ENCODE peak calls at places on chromosomes 2 and 18, in ten cellular contexts. One of them, this sample, is unnamed.

GRCh38 chr2:10981941-10982381 is 70.2 kb downstream of the KCNF1 start:
- DNase-seq in aorta: no peak
- DNase-seq in CD8-positive, alpha-beta T cell: no peak
- DNase-seq in effector memory CD4-positive, alpha-beta T cell: no peak
- DNase-seq in tibial nerve: no peak
- DNase-seq in K562: no peak
- DNase-seq in upper lobe of right lung: no peak
- DNase-seq in heart right ventricle: peak; percentile 63
- DNase-seq in colonic mucosa: no peak
- DNase-seq in PC-9: no peak
- DNase-seq in this sample: no peak

GRCh38 chr2:44952143-44952805 is 10.8 kb downstream of the SIX3 start:
- DNase-seq in aorta: no peak
- DNase-seq in CD8-positive, alpha-beta T cell: no peak
- DNase-seq in effector memory CD4-positive, alpha-beta T cell: no peak
- DNase-seq in tibial nerve: no peak
- DNase-seq in K562: peak; percentile 75
- DNase-seq in upper lobe of right lung: no peak
- DNase-seq in heart right ventricle: no peak
- DNase-seq in colonic mucosa: no peak
- DNase-seq in PC-9: peak; percentile 74
- DNase-seq in this sample: peak; percentile 74

GRCh38 chr2:46701152-46701551 is 214.5 kb downstream of the MCFD2 start:
- DNase-seq in aorta: no peak
- DNase-seq in CD8-positive, alpha-beta T cell: no peak
- DNase-seq in effector memory CD4-positive, alpha-beta T cell: no peak
- DNase-seq in tibial nerve: no peak
- DNase-seq in K562: no peak
- DNase-seq in upper lobe of right lung: no peak
- DNase-seq in heart right ventricle: no peak
- DNase-seq in colonic mucosa: no peak
- DNase-seq in PC-9: no peak
- DNase-seq in this sample: no peak

GRCh38 chr2:211812587-211812986 is 726.0 kb downstream of the ERBB4 start:
- DNase-seq in aorta: no peak
- DNase-seq in CD8-positive, alpha-beta T cell: no peak
- DNase-seq in effector memory CD4-positive, alpha-beta T cell: no peak
- DNase-seq in tibial nerve: no peak
- DNase-seq in K562: no peak
- DNase-seq in upper lobe of right lung: no peak
- DNase-seq in heart right ventricle: no peak
- DNase-seq in colonic mucosa: no peak
- DNase-seq in PC-9: no peak
- DNase-seq in this sample: no peak

GRCh38 chr2:46977899-46978298 is 62.3 kb upstream of the MCFD2 start:
- DNase-seq in aorta: no peak
- DNase-seq in CD8-positive, alpha-beta T cell: no peak
- DNase-seq in effector memory CD4-positive, alpha-beta T cell: no peak
- DNase-seq in tibial nerve: no peak
- DNase-seq in K562: no peak
- DNase-seq in upper lobe of right lung: no peak
- DNase-seq in heart right ventricle: no peak
- DNase-seq in colonic mucosa: no peak
- DNase-seq in PC-9: no peak
- DNase-seq in this sample: no peak

GRCh38 chr18:74768096-74768495 is 170.4 kb downstream of the ZNF407 start:
- DNase-seq in aorta: no peak
- DNase-seq in CD8-positive, alpha-beta T cell: no peak
- DNase-seq in effector memory CD4-positive, alpha-beta T cell: no peak
- DNase-seq in tibial nerve: no peak
- DNase-seq in K562: no peak
- DNase-seq in upper lobe of right lung: no peak
- DNase-seq in heart right ventricle: no peak
- DNase-seq in colonic mucosa: no peak
- DNase-seq in PC-9: no peak
- DNase-seq in this sample: no peak

GRCh38 chr2:69975853-69976462 is 14.5 kb upstream of the ASPRV1 start:
- DNase-seq in aorta: no peak
- DNase-seq in CD8-positive, alpha-beta T cell: no peak
- DNase-seq in effector memory CD4-positive, alpha-beta T cell: no peak
- DNase-seq in tibial nerve: no peak
- DNase-seq in K562: peak; percentile 85
- DNase-seq in upper lobe of right lung: no peak
- DNase-seq in heart right ventricle: no peak
- DNase-seq in colonic mucosa: no peak
- DNase-seq in PC-9: no peak
- DNase-seq in this sample: peak; percentile 53

GRCh38 chr2:128311755-128312341 is 6.8 kb downstream of the HS6ST1 start:
- DNase-seq in aorta: no peak
- DNase-seq in CD8-positive, alpha-beta T cell: peak; percentile 45
- DNase-seq in effector memory CD4-positive, alpha-beta T cell: no peak
- DNase-seq in tibial nerve: no peak
- DNase-seq in K562: no peak
- DNase-seq in upper lobe of right lung: no peak
- DNase-seq in heart right ventricle: no peak
- DNase-seq in colonic mucosa: peak; percentile 16
- DNase-seq in PC-9: no peak
- DNase-seq in this sample: peak; percentile 49

GRCh38 chr2:142951190-142952007 is 73.9 kb downstream of the KYNU start:
- DNase-seq in aorta: no peak
- DNase-seq in CD8-positive, alpha-beta T cell: no peak
- DNase-seq in effector memory CD4-positive, alpha-beta T cell: no peak
- DNase-seq in tibial nerve: no peak
- DNase-seq in K562: no peak
- DNase-seq in upper lobe of right lung: no peak
- DNase-seq in heart right ventricle: no peak
- DNase-seq in colonic mucosa: no peak
- DNase-seq in PC-9: no peak
- DNase-seq in this sample: no peak

GRCh38 chr2:142957143-142957542 is 79.7 kb downstream of the KYNU start:
- DNase-seq in aorta: no peak
- DNase-seq in CD8-positive, alpha-beta T cell: no peak
- DNase-seq in effector memory CD4-positive, alpha-beta T cell: no peak
- DNase-seq in tibial nerve: no peak
- DNase-seq in K562: no peak
- DNase-seq in upper lobe of right lung: no peak
- DNase-seq in heart right ventricle: no peak
- DNase-seq in colonic mucosa: no peak
- DNase-seq in PC-9: no peak
- DNase-seq in this sample: no peak

GRCh38 chr2:142952018-142952417 is 74.6 kb downstream of the KYNU start:
- DNase-seq in aorta: no peak
- DNase-seq in CD8-positive, alpha-beta T cell: no peak
- DNase-seq in effector memory CD4-positive, alpha-beta T cell: no peak
- DNase-seq in tibial nerve: no peak
- DNase-seq in K562: no peak
- DNase-seq in upper lobe of right lung: no peak
- DNase-seq in heart right ventricle: no peak
- DNase-seq in colonic mucosa: no peak
- DNase-seq in PC-9: no peak
- DNase-seq in this sample: no peak

GRCh38 chr2:142954488-142954887 is 77.0 kb downstream of the KYNU start:
- DNase-seq in aorta: no peak
- DNase-seq in CD8-positive, alpha-beta T cell: no peak
- DNase-seq in effector memory CD4-positive, alpha-beta T cell: no peak
- DNase-seq in tibial nerve: no peak
- DNase-seq in K562: no peak
- DNase-seq in upper lobe of right lung: no peak
- DNase-seq in heart right ventricle: no peak
- DNase-seq in colonic mucosa: no peak
- DNase-seq in PC-9: no peak
- DNase-seq in this sample: no peak

GRCh38 chr2:142952793-142953192 is 75.3 kb downstream of the KYNU start:
- DNase-seq in aorta: no peak
- DNase-seq in CD8-positive, alpha-beta T cell: no peak
- DNase-seq in effector memory CD4-positive, alpha-beta T cell: no peak
- DNase-seq in tibial nerve: no peak
- DNase-seq in K562: no peak
- DNase-seq in upper lobe of right lung: no peak
- DNase-seq in heart right ventricle: no peak
- DNase-seq in colonic mucosa: no peak
- DNase-seq in PC-9: no peak
- DNase-seq in this sample: no peak
- H3K4me1 ChIP-seq in aorta: no peaks in the 10 kb centered on the region
- H3K4me1 ChIP-seq in CD8-positive, alpha-beta T cell: no peaks in the 10 kb centered on the region
- H3K4me1 ChIP-seq in effector memory CD4-positive, alpha-beta T cell: no peaks in the 10 kb centered on the region
- H3K4me1 ChIP-seq in tibial nerve: no peaks in the 10 kb centered on the region
- H3K4me1 ChIP-seq in K562: no peaks in the 10 kb centered on the region
- H3K4me1 ChIP-seq in upper lobe of right lung: no peaks in the 10 kb centered on the region
- H3K4me1 ChIP-seq in heart right ventricle: no peaks in the 10 kb centered on the region
- H3K4me1 ChIP-seq in colonic mucosa: no peaks in the 10 kb centered on the region
- H3K4me1 ChIP-seq in PC-9: no peaks in the 10 kb centered on the region
- H3K4me1 ChIP-seq in this sample: no peaks in the 10 kb centered on the region

GRCh38 chr18:72160504-72161445 is 383.4 kb downstream of the CBLN2 start:
- DNase-seq in aorta: no peak
- DNase-seq in CD8-positive, alpha-beta T cell: no peak
- DNase-seq in effector memory CD4-positive, alpha-beta T cell: no peak
- DNase-seq in tibial nerve: no peak
- DNase-seq in K562: no peak
- DNase-seq in upper lobe of right lung: no peak
- DNase-seq in heart right ventricle: no peak
- DNase-seq in colonic mucosa: no peak
- DNase-seq in PC-9: no peak
- DNase-seq in this sample: no peak
- H3K27ac ChIP-seq in aorta: no peak overlapping the region
- H3K27ac ChIP-seq in CD8-positive, alpha-beta T cell: no peak overlapping the region
- H3K27ac ChIP-seq in effector memory CD4-positive, alpha-beta T cell: no peak overlapping the region
- H3K27ac ChIP-seq in tibial nerve: no peak overlapping the region
- H3K27ac ChIP-seq in K562: no peak overlapping the region
- H3K27ac ChIP-seq in upper lobe of right lung: no peak overlapping the region
- H3K27ac ChIP-seq in heart right ventricle: no peak overlapping the region
- H3K27ac ChIP-seq in colonic mucosa: no peak overlapping the region
- H3K27ac ChIP-seq in PC-9: no peak overlapping the region
- H3K27ac ChIP-seq in this sample: no peak overlapping the region

GRCh38 chr2:31080361-31080760 is 57.9 kb downstream of the GALNT14 start:
- DNase-seq in aorta: no peak
- DNase-seq in CD8-positive, alpha-beta T cell: no peak
- DNase-seq in effector memory CD4-positive, alpha-beta T cell: no peak
- DNase-seq in tibial nerve: no peak
- DNase-seq in K562: no peak
- DNase-seq in upper lobe of right lung: no peak
- DNase-seq in heart right ventricle: no peak
- DNase-seq in colonic mucosa: no peak
- DNase-seq in PC-9: no peak
- DNase-seq in this sample: no peak

GRCh38 chr2:31079665-31080064 is 58.6 kb downstream of the GALNT14 start:
- DNase-seq in aorta: no peak
- DNase-seq in CD8-positive, alpha-beta T cell: no peak
- DNase-seq in effector memory CD4-positive, alpha-beta T cell: no peak
- DNase-seq in tibial nerve: no peak
- DNase-seq in K562: peak; percentile 55
- DNase-seq in upper lobe of right lung: no peak
- DNase-seq in heart right ventricle: no peak
- DNase-seq in colonic mucosa: no peak
- DNase-seq in PC-9: no peak
- DNase-seq in this sample: peak; percentile 42

GRCh38 chr2:31083204-31083993 is 54.8 kb downstream of the GALNT14 start:
- DNase-seq in aorta: no peak
- DNase-seq in CD8-positive, alpha-beta T cell: no peak
- DNase-seq in effector memory CD4-positive, alpha-beta T cell: no peak
- DNase-seq in tibial nerve: no peak
- DNase-seq in K562: no peak
- DNase-seq in upper lobe of right lung: no peak
- DNase-seq in heart right ventricle: no peak
- DNase-seq in colonic mucosa: no peak
- DNase-seq in PC-9: no peak
- DNase-seq in this sample: peak; percentile 83

GRCh38 chr2:31081497-31081896 is 56.7 kb downstream of the GALNT14 start:
- DNase-seq in aorta: no peak
- DNase-seq in CD8-positive, alpha-beta T cell: no peak
- DNase-seq in effector memory CD4-positive, alpha-beta T cell: no peak
- DNase-seq in tibial nerve: no peak
- DNase-seq in K562: no peak
- DNase-seq in upper lobe of right lung: no peak
- DNase-seq in heart right ventricle: no peak
- DNase-seq in colonic mucosa: no peak
- DNase-seq in PC-9: no peak
- DNase-seq in this sample: no peak

GRCh38 chr2:31082002-31082401 is 56.2 kb downstream of the GALNT14 start:
- DNase-seq in aorta: no peak
- DNase-seq in CD8-positive, alpha-beta T cell: no peak
- DNase-seq in effector memory CD4-positive, alpha-beta T cell: no peak
- DNase-seq in tibial nerve: no peak
- DNase-seq in K562: no peak
- DNase-seq in upper lobe of right lung: no peak
- DNase-seq in heart right ventricle: no peak
- DNase-seq in colonic mucosa: no peak
- DNase-seq in PC-9: no peak
- DNase-seq in this sample: no peak
- H3K4me1 ChIP-seq in aorta: no peaks in the 10 kb centered on the region
- H3K4me1 ChIP-seq in CD8-positive, alpha-beta T cell: no peaks in the 10 kb centered on the region
- H3K4me1 ChIP-seq in effector memory CD4-positive, alpha-beta T cell: no peaks in the 10 kb centered on the region
- H3K4me1 ChIP-seq in tibial nerve: no peaks in the 10 kb centered on the region
- H3K4me1 ChIP-seq in K562: no peaks in the 10 kb centered on the region
- H3K4me1 ChIP-seq in upper lobe of right lung: no peaks in the 10 kb centered on the region
- H3K4me1 ChIP-seq in heart right ventricle: no peaks in the 10 kb centered on the region
- H3K4me1 ChIP-seq in colonic mucosa: no peaks in the 10 kb centered on the region
- H3K4me1 ChIP-seq in PC-9: peaks cover 30% of the 10 kb centered on the region
- H3K4me1 ChIP-seq in this sample: peaks cover 42% of the 10 kb centered on the region

DNA sequence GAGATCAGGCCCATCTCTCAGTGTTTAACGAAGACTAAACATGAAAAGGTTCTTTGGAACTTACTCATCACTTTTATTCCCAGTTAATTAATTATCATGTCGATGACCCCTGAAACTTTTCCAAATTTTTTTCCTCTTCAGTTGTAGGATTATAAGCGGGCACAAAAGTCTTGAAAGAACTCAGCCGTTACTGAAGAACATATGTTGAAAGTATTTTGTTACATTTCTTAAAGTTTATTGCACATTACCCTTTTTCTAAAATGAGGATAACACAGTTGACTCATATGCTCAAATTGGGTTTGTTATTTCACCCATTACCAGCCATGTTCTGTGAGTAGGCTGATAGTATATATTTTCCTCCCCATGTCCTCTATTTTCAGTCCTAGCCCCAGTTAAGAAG is 75.9 kb upstream of the COL3A1 start:
- DNase-seq in aorta: no peak
- DNase-seq in CD8-positive, alpha-beta T cell: no peak
- DNase-seq in effector memory CD4-positive, alpha-beta T cell: no peak
- DNase-seq in tibial nerve: no peak
- DNase-seq in K562: no peak
- DNase-seq in upper lobe of right lung: no peak
- DNase-seq in heart right ventricle: no peak
- DNase-seq in colonic mucosa: no peak
- DNase-seq in PC-9: no peak
- DNase-seq in this sample: no peak
- H3K27ac ChIP-seq in aorta: no peak overlapping the region
- H3K27ac ChIP-seq in CD8-positive, alpha-beta T cell: no peak overlapping the region
- H3K27ac ChIP-seq in effector memory CD4-positive, alpha-beta T cell: no peak overlapping the region
- H3K27ac ChIP-seq in tibial nerve: peak overlapping the region; percentile 79
- H3K27ac ChIP-seq in K562: no peak overlapping the region
- H3K27ac ChIP-seq in upper lobe of right lung: peak overlapping the region; percentile 11
- H3K27ac ChIP-seq in heart right ventricle: peak overlapping the region; percentile 18
- H3K27ac ChIP-seq in colonic mucosa: peak overlapping the region; percentile 11
- H3K27ac ChIP-seq in PC-9: no peak overlapping the region
- H3K27ac ChIP-seq in this sample: no peak overlapping the region